ENCODE peak calls at places on chromosomes 13 and 19, in seven cellular contexts. H is tibial nerve, R is endodermal cell, L is AG09309, A is heart left ventricle, E is stomach, C is colonic mucosa. Y is an unnamed sample.

GRCh38 chr19:10408511-10409291 is 5.4 kb upstream of the CDC37 start:
- DNase-seq in H (no peak), R (no peak), L (no peak), A (no peak), E (no peak), C (no peak), Y (no peak)

GRCh38 chr19:584240-585001 is 5.3 kb upstream of the HCN2 start:
- DNase-seq in H (no peak), R (peak), L (no peak), A (no peak), E (peak), C (no peak), Y (no peak)

GRCh38 chr19:40803857-40804782 is 5.1 kb downstream of the EGLN2 start:
- DNase-seq in H (no peak), R (peak), L (no peak), A (peak), E (peak), C (peak), Y (no peak)

GRCh38 chr13:49053899-49054298 is 78.2 kb downstream of the FNDC3A start:
- DNase-seq in H (no peak), R (no peak), L (no peak), A (no peak), E (no peak), C (no peak), Y (no peak)

GRCh38 chr13:97369269-97369893 is 64.6 kb upstream of the RAP2A start:
- DNase-seq in H (no peak), R (no peak), L (no peak), A (no peak), E (no peak), C (no peak), Y (no peak)

GRCh38 chr13:44815507-44816074 is 173.7 kb downstream of the NUFIP1 start:
- DNase-seq in H (no peak), R (peak), L (peak), A (no peak), E (no peak), C (peak), Y (peak)

GRCh38 chr13:86087241-86087640 is 288.0 kb upstream of the SLITRK6 start:
- DNase-seq in H (no peak), R (no peak), L (no peak), A (no peak), E (no peak), C (no peak), Y (no peak)

GRCh38 chr19:7426986-7427385 is 61.8 kb downstream of the PEX11G start:
- DNase-seq in H (no peak), R (no peak), L (no peak), A (no peak), E (no peak), C (no peak), Y (no peak)

GRCh38 chr13:84684048-84684662 is 801.9 kb upstream of the SLITRK1 start:
- DNase-seq in H (no peak), R (no peak), L (no peak), A (peak), E (peak), C (no peak), Y (no peak)

GRCh38 chr19:47275866-47276461 is 1.3 kb downstream of the INAFM1 start:
- DNase-seq in H (no peak), R (peak), L (peak), A (peak), E (no peak), C (no peak), Y (no peak)

GRCh38 chr13:94119360-94119936 is 360.0 kb downstream of the DCT start:
- DNase-seq in H (no peak), R (no peak), L (no peak), A (no peak), E (peak), C (peak), Y (no peak)

GRCh38 chr13:94435604-94436226 is 43.8 kb downstream of the DCT start:
- DNase-seq in H (no peak), R (no peak), L (peak), A (no peak), E (no peak), C (no peak), Y (peak)

GRCh38 chr19:16296713-16297112 is 27.9 kb upstream of the KLF2 start:
- DNase-seq in H (no peak), R (no peak), L (no peak), A (no peak), E (peak), C (no peak), Y (no peak)

GRCh38 chr13:80873589-80873988 is 532.7 kb upstream of the SPRY2 start:
- DNase-seq in H (no peak), R (no peak), L (no peak), A (no peak), E (no peak), C (no peak), Y (no peak)

GRCh38 chr13:33918199-33918932 is 100.4 kb downstream of the RFC3 start:
- DNase-seq in H (no peak), R (no peak), L (peak), A (no peak), E (no peak), C (no peak), Y (peak)

GRCh38 chr19:45636902-45637301 is 2.3 kb downstream of the EML2 start:
- DNase-seq in H (no peak), R (no peak), L (no peak), A (no peak), E (no peak), C (no peak), Y (no peak)

GRCh38 chr19:49437231-49437630 is 4.1 kb downstream of the SLC17A7 start:
- DNase-seq in H (no peak), R (no peak), L (no peak), A (no peak), E (no peak), C (no peak), Y (no peak)

GRCh38 chr13:88602786-88603777 is 931.9 kb downstream of the SLITRK5 start:
- DNase-seq in H (no peak), R (no peak), L (no peak), A (no peak), E (no peak), C (no peak), Y (peak)

DNA sequence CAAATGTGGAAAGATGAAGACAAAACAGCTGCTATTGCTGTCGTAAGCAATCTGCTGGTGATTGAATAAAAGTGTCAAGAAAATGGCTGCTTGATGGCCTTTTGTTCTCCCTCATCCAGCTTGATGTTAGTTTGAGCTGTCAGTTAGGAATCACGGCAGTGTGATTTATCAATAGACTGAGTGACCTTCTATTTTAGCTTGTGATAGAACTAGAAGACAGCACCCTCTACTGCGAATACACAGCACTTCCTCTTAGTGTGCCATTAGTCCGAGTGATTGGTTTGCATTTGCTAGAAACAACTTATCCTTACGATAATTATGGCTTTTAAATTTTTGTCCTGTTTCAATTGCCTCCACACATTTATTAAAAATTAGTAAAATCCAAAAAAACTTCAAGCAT is 76.2 kb downstream of the MZT1 start:
- DNase-seq in H (no peak), R (no peak), L (no peak), A (no peak), E (no peak), C (no peak), Y (no peak)
- TF ChIP-seq CTCF in H (no peak), R (peak), L (no peak), A (no peak), E (no peak), C (no peak), Y (peak)

DNA sequence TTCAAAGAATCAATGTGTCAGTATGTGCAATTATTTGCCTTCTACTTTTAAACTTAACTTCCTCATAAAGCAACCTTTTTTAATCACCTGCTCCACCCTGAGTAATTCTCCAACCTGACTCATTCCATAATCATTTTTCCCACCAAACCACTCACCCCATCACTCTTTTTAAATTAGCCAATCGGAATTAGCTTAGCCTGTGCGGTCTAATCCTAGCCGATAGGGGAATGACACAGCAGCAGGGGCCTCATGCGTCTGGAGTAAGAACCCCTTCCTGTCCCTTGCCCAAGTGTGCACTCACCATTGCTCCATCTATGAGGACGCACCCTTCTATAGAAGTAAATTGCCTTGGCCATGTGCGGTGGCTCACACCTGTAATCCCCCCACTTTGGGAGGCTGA is 27.4 kb upstream of the ZNF83 start:
- DNase-seq in H (no peak), R (no peak), L (no peak), A (no peak), E (no peak), C (no peak), Y (peak)
- H3K4me3 ChIP-seq in H (no peak), R (no peak), L (no peak), A (no peak), E (no peak), C (no peak), Y (no peak)

GRCh38 chr13:113861433-113862030 is 2.3 kb downstream of the GAS6 start:
- DNase-seq in H (no peak), R (peak), L (no peak), A (no peak), E (no peak), C (peak), Y (no peak)

GRCh38 chr13:113863511-113864302 is at the start of gene GAS6:
- DNase-seq in H (no peak), R (peak), L (no peak), A (peak), E (peak), C (peak), Y (no peak)

GRCh38 chr13:113864303-113864890 is 521 bp upstream of the GAS6 start:
- DNase-seq in H (no peak), R (peak), L (no peak), A (no peak), E (no peak), C (peak), Y (no peak)

GRCh38 chr13:113862191-113862765 is 1.6 kb downstream of the GAS6 start:
- DNase-seq in H (no peak), R (peak), L (no peak), A (no peak), E (no peak), C (peak), Y (no peak)

GRCh38 chr13:113862766-113863510 is 938 bp downstream of the GAS6 start:
- DNase-seq in H (no peak), R (peak), L (no peak), A (peak), E (peak), C (peak), Y (no peak)
- TF ChIP-seq CTCF in H (no peak), R (no peak), L (no peak), A (peak), E (no peak), C (no peak), Y (peak)

DNA sequence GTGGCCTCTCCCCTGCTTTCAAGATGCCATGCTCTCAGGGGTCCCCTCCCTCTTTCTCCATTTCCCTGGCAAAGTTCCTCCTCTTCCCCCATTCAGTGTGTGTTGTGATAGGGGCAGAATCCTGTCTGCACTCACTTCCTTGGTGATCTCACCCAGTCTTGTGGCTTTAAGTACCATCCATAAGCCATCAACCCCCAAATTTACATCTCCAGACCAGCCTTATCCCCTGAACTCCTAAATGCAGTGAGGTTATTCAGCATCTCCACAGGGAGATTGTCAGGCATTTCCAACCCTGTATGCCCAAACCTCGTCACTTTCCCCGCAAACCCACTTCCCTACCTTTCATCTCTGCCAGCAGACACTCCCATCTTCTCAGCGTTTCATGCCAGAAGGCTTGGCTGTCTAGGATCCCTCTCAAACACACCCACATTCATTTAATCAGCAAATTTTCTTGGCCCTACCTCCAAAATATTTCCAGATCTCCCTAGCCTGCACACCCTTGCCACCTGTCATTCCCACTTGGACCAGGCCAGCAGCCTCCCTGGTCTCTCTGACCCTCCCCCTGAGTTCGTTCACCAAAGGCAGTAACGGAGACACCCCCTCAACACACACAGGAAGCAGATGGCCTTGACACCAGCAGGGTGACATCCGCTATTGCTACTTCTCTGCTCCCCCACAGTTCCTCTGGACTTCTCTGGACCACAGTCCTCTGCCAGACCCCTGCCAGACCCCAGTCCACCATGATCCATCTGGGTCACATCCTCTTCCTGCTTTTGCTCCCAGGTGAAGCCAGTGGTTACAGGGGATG is at the start of gene HCST:
- DNase-seq in H (no peak), R (no peak), L (no peak), A (no peak), E (no peak), C (no peak), Y (no peak)
- H3K4me3 ChIP-seq in H (no peak), R (peak), L (no peak), A (peak), E (peak), C (peak), Y (peak)

GRCh38 chr13:23060972-23061371 is 119.8 kb upstream of the SGCG start:
- DNase-seq in H (no peak), R (no peak), L (no peak), A (no peak), E (no peak), C (no peak), Y (no peak)
- TF ChIP-seq CTCF in H (no peak), R (no peak), L (no peak), A (no peak), E (no peak), C (no peak), Y (no peak)

GRCh38 chr13:51763486-51763885 is 40.5 kb downstream of the DHRS12 start:
- DNase-seq in H (no peak), R (no peak), L (no peak), A (no peak), E (no peak), C (no peak), Y (no peak)

GRCh38 chr13:51759240-51759639 is 44.7 kb downstream of the DHRS12 start:
- DNase-seq in H (no peak), R (no peak), L (no peak), A (no peak), E (no peak), C (no peak), Y (no peak)

GRCh38 chr13:51761638-51762350 is 42.2 kb downstream of the DHRS12 start:
- DNase-seq in H (no peak), R (no peak), L (no peak), A (no peak), E (no peak), C (no peak), Y (no peak)

GRCh38 chr13:51760592-51760991 is 43.4 kb downstream of the DHRS12 start:
- DNase-seq in H (peak), R (no peak), L (no peak), A (no peak), E (no peak), C (no peak), Y (peak)

DNA sequence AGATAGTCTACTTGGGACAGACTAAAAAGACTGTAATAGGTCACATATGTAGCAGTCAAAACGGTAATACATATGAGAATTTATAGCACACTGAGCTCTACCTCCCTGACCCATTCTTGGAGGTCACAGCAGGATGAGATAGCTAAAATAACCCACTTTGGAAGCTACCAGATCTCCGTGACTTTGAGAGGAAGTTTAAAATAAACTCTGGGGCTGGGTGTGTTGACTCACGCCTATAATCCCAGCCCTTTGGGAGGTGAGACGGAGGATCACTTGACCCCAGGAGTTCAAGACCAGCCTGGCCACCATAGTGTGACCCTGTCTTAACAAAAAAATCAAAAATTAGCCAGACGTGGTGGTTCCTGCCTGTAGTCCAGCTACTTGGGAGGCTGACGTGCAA is 45.3 kb downstream of the DHRS12 start:
- DNase-seq in H (no peak), R (no peak), L (no peak), A (no peak), E (no peak), C (no peak), Y (no peak)
- H3K4me3 ChIP-seq in H (no peak), R (no peak), L (no peak), A (no peak), E (no peak), C (no peak), Y (no peak)

GRCh38 chr19:18364826-18365528 is 21.0 kb upstream of the GDF15 start:
- DNase-seq in H (no peak), R (no peak), L (peak), A (peak), E (peak), C (peak), Y (peak)

GRCh38 chr19:18362934-18363542 is 22.6 kb downstream of the PGPEP1 start:
- DNase-seq in H (no peak), R (no peak), L (no peak), A (no peak), E (no peak), C (peak), Y (no peak)

GRCh38 chr19:18357442-18358264 is 17.3 kb downstream of the PGPEP1 start:
- DNase-seq in H (no peak), R (no peak), L (no peak), A (no peak), E (peak), C (peak), Y (no peak)

GRCh38 chr19:18363787-18364186 is 22.2 kb upstream of the GDF15 start:
- DNase-seq in H (no peak), R (no peak), L (no peak), A (no peak), E (no peak), C (no peak), Y (no peak)

GRCh38 chr19:18361646-18362045 is 21.2 kb downstream of the PGPEP1 start:
- DNase-seq in H (no peak), R (no peak), L (no peak), A (no peak), E (no peak), C (no peak), Y (no peak)
- TF ChIP-seq CTCF in H (no peak), R (no peak), L (no peak), A (no peak), E (no peak), C (no peak), Y (no peak)

DNA sequence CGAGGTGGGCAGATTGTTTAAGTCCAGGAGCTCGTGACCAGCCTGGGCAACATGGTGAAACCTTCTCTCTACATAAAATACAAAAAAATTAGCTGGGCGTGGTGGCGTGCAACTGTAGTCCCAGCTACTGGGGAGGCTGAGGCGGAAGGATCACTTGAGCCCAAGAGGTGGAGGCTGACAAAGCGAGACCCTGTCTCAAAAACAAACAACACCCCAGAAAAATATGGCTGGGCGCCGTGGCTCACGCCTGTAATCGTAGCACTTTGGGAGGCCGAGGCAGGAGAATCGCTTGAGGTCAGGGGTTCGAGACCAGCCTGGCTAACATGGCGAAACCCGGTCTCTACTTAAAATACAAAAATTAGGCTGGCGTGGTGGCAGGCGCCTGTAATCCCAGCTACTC is 3.4 kb upstream of the HNRNPL start:
- DNase-seq in H (no peak), R (no peak), L (no peak), A (no peak), E (no peak), C (no peak), Y (no peak)
- H3K4me3 ChIP-seq in H (no peak), R (peak), L (peak), A (peak), E (peak), C (no peak), Y (peak)

DNA sequence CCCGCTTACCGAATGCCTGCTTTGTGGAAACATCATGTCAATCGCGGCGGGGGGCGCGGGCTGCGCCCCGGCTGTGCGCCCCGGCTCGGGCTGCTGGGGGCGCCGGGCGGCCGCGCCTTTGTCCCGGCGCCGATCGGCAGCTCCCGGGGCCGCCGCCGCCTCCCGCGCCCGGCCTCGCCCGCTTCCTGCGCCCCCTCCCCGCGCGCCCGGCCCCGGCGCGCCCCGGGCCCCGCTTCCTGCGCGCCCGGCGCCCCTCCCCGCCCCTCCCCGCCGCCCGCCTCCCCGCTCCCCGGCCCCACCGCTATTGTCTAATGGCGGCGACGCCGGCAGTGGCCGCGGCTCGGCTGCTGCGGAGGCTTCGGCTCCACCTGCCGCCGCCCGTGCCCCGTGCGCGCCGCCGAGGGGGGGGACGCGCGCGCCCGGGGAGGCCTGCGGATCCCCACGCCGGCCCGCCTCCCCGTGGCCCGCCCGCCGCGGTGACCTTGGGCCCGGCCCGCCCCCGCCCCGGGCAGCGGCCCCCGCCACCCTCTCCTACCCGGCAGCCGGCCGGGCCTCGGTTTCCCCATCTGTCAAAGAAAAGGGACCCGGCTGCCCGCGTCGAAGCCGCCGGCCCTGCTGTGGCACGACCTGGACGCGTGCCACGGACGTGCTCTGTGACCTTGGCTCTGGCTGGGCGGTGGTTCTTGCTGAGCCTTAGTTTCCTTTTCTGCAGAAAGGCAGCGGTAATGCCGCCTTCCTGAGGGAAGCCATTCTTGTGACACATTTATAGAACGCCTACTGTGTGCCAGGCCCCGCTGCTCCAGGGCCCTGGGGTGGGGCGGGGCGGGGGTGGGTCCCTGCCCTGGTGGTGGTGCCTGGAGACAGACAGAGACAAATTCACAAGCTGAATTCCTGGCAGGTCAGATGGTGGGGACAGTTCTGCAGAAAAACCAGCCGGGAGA is at the start of gene TLE5:
- DNase-seq in H (no peak), R (peak), L (no peak), A (peak), E (peak), C (peak), Y (no peak)
- TF ChIP-seq CTCF in H (no peak), R (peak), L (no peak), A (no peak), E (no peak), C (no peak), Y (no peak)

GRCh38 chr19:18460900-18461299 is 23.0 kb upstream of the ISYNA1 start:
- DNase-seq in H (no peak), R (no peak), L (no peak), A (no peak), E (no peak), C (no peak), Y (no peak)
- H3K4me3 ChIP-seq in H (no peak), R (no peak), L (no peak), A (no peak), E (no peak), C (no peak), Y (no peak)

Y was measured in retinal pigment epithelial cell.